ENCODE peak calls at places on chromosomes 11 and 22, in ten cellular contexts. Z is HCT116, F is GM12892, X is sigmoid colon, Y is transverse colon, S is SK-N-MC, P is HL-60, M is prostate gland, C is GM23338, D is stomach. U is an unnamed sample.

GRCh38 chr11:36451045-36451444 is 59.0 kb downstream of the TRAF6 start:
- DNase-seq in Z (no peak), F (no peak), X (no peak), Y (no peak), S (no peak), P (no peak), M (no peak), C (no peak), D (no peak), U (no peak)

GRCh38 chr11:92226331-92227232 is 2.0 kb downstream of the FAT3 start:
- DNase-seq in Z (no peak), F (no peak), X (no peak), Y (no peak), S (no peak), P (no peak), M (no peak), C (peak; percentile 89), D (no peak), U (no peak)

GRCh38 chr11:102456381-102456780 is 3.8 kb upstream of the TMEM123 start:
- DNase-seq in Z (no peak), F (no peak), X (no peak), Y (no peak), S (no peak), P (peak; percentile 85), M (no peak), C (no peak), D (no peak), U (no peak)

GRCh38 chr22:36384766-36385400 is 2.9 kb downstream of the MYH9 start:
- DNase-seq in Z (no peak), F (no peak), X (no peak), Y (no peak), S (peak; percentile 50), P (no peak), M (no peak), C (peak; percentile 75), D (no peak), U (peak; percentile 67)

GRCh38 chr11:27910186-27910941 is 197.6 kb downstream of the KIF18A start:
- DNase-seq in Z (no peak), F (no peak), X (no peak), Y (no peak), S (no peak), P (no peak), M (no peak), C (no peak), D (no peak), U (peak; percentile 29)

GRCh38 chr11:10139656-10140055 is 154.4 kb downstream of the SBF2 start:
- DNase-seq in Z (no peak), F (no peak), X (no peak), Y (no peak), S (no peak), P (no peak), M (no peak), C (no peak), D (no peak), U (peak; percentile 88)

GRCh38 chr11:119774180-119774763 is 45.3 kb upstream of the NECTIN1 start:
- DNase-seq in Z (no peak), F (no peak), X (no peak), Y (no peak), S (no peak), P (no peak), M (no peak), C (peak; percentile 83), D (no peak), U (peak; percentile 10)

GRCh38 chr22:20299736-20300136 is 20.1 kb downstream of the DGCR6L start:
- DNase-seq in Z (no peak), F (no peak), X (no peak), Y (peak; percentile 34), S (no peak), P (peak; percentile 24), M (no peak), C (peak; percentile 58), D (peak; percentile 60), U (peak; percentile 45)

GRCh38 chr11:88367310-88367709 is 29.8 kb upstream of the CTSC start:
- DNase-seq in Z (no peak), F (no peak), X (no peak), Y (no peak), S (no peak), P (no peak), M (no peak), C (no peak), D (no peak), U (no peak)
- TF ChIP-seq POLR2AphosphoS5 in Z (no peak), F (no peak), X (no peak), Y (no peak), S (no peak), P (no peak), M (no peak), C (no peak), D (no peak), U (no peak)

GRCh38 chr11:6319879-6320410 is 356 bp downstream of the CAVIN3 start:
- DNase-seq in Z (peak; percentile 76), F (peak; percentile 24), X (peak; percentile 96), Y (peak; percentile 81), S (no peak), P (no peak), M (peak; percentile 56), C (peak; percentile 86), D (peak; percentile 86), U (peak; percentile 79)

GRCh38 chr11:6320411-6321207 is at the start of gene CAVIN3:
- DNase-seq in Z (peak; percentile 48), F (peak; percentile 33), X (peak; percentile 94), Y (peak; percentile 59), S (no peak), P (peak; percentile 5), M (peak; percentile 17), C (peak; percentile 82), D (peak; percentile 70), U (peak; percentile 79)

GRCh38 chr11:6321961-6322362 is 1.7 kb upstream of the CAVIN3 start:
- DNase-seq in Z (peak; percentile 52), F (no peak), X (no peak), Y (no peak), S (no peak), P (no peak), M (no peak), C (peak; percentile 18), D (no peak), U (peak; percentile 68)

GRCh38 chr11:6321356-6321755 is 1.1 kb upstream of the CAVIN3 start:
- DNase-seq in Z (no peak), F (no peak), X (peak; percentile 69), Y (no peak), S (no peak), P (no peak), M (no peak), C (no peak), D (no peak), U (no peak)

GRCh38 chr11:6319001-6319878 is 1.1 kb downstream of the CAVIN3 start:
- DNase-seq in Z (no peak), F (no peak), X (peak; percentile 84), Y (peak; percentile 16), S (no peak), P (no peak), M (no peak), C (peak; percentile 66), D (peak; percentile 40), U (peak; percentile 60)
- TF ChIP-seq POLR2AphosphoS5 in Z (no peak), F (no peak), X (peak; percentile 84), Y (no peak), S (no peak), P (no peak), M (no peak), C (peak; percentile 45), D (peak; percentile 75), U (peak; percentile 71)

GRCh38 chr11:47185305-47186075 is 744 bp downstream of the PACSIN3 start:
- DNase-seq in Z (no peak), F (no peak), X (peak; percentile 88), Y (peak; percentile 39), S (no peak), P (no peak), M (peak; percentile 69), C (peak; percentile 97), D (peak; percentile 70), U (peak; percentile 40)

GRCh38 chr11:47186076-47186936 is at the start of gene PACSIN3:
- DNase-seq in Z (no peak), F (peak; percentile 70), X (peak; percentile 82), Y (peak; percentile 61), S (no peak), P (no peak), M (no peak), C (peak; percentile 62), D (peak; percentile 69), U (peak; percentile 60)

GRCh38 chr11:47188262-47188661 is 2.0 kb upstream of the PACSIN3 start:
- DNase-seq in Z (no peak), F (no peak), X (no peak), Y (no peak), S (no peak), P (no peak), M (no peak), C (no peak), D (no peak), U (no peak)

GRCh38 chr11:47187723-47188122 is 1.5 kb upstream of the PACSIN3 start:
- DNase-seq in Z (no peak), F (no peak), X (no peak), Y (no peak), S (no peak), P (no peak), M (no peak), C (no peak), D (no peak), U (no peak)

GRCh38 chr11:47186937-47187681 is 875 bp upstream of the PACSIN3 start:
- DNase-seq in Z (no peak), F (peak; percentile 58), X (peak; percentile 89), Y (peak; percentile 51), S (peak; percentile 45), P (peak; percentile 36), M (no peak), C (peak; percentile 91), D (peak; percentile 59), U (peak; percentile 49)
- TF ChIP-seq POLR2AphosphoS5 in Z (peak; percentile 20), F (no peak), X (peak; percentile 69), Y (peak; percentile 3), S (peak; percentile 89), P (no peak), M (no peak), C (peak; percentile 86), D (no peak), U (no peak)

GRCh38 chr11:68353669-68354068 is 41.3 kb downstream of the LRP5 start:
- DNase-seq in Z (no peak), F (no peak), X (no peak), Y (no peak), S (no peak), P (no peak), M (no peak), C (no peak), D (no peak), U (no peak)

GRCh38 chr11:68357568-68357967 is 45.2 kb downstream of the LRP5 start:
- DNase-seq in Z (no peak), F (no peak), X (no peak), Y (no peak), S (no peak), P (no peak), M (no peak), C (no peak), D (no peak), U (no peak)

GRCh38 chr11:68353118-68353517 is 40.7 kb downstream of the LRP5 start:
- DNase-seq in Z (no peak), F (no peak), X (no peak), Y (no peak), S (no peak), P (no peak), M (no peak), C (no peak), D (no peak), U (no peak)

GRCh38 chr11:68354181-68354872 is 41.9 kb downstream of the LRP5 start:
- DNase-seq in Z (peak; percentile 80), F (no peak), X (peak; percentile 97), Y (peak; percentile 89), S (no peak), P (no peak), M (peak; percentile 91), C (peak; percentile 46), D (peak; percentile 94), U (peak; percentile 44)

GRCh38 chr11:68355471-68355870 is 43.1 kb downstream of the LRP5 start:
- DNase-seq in Z (no peak), F (no peak), X (no peak), Y (no peak), S (no peak), P (no peak), M (no peak), C (no peak), D (no peak), U (no peak)
- TF ChIP-seq POLR2AphosphoS5 in Z (no peak), F (no peak), X (no peak), Y (no peak), S (no peak), P (no peak), M (no peak), C (no peak), D (no peak), U (no peak)